ENCODE peak calls at places on chromosome 21, in seven cellular contexts. K, G, O, D, Y, E and N are unnamed samples.

GRCh38 chr21:29386803-29387202 is 88.1 kb downstream of the BACH1 start:
- DNase-seq in K (no peak), G (no peak), O (no peak), D (no peak), Y (no peak), E (no peak), N (no peak)

GRCh38 chr21:35508389-35508888 is 459.3 kb upstream of the RUNX1 start:
- DNase-seq in K (no peak), G (peak), O (peak), D (no peak), Y (no peak), E (no peak), N (no peak)

GRCh38 chr21:27077501-27077900 is 110.6 kb upstream of the ADAMTS5 start:
- DNase-seq in K (no peak), G (no peak), O (peak), D (no peak), Y (no peak), E (no peak), N (no peak)

GRCh38 chr21:19999369-20000272 is 998.6 kb upstream of the NCAM2 start:
- DNase-seq in K (no peak), G (no peak), O (no peak), D (no peak), Y (no peak), E (no peak), N (no peak)

GRCh38 chr21:33943293-33943692 is 27.7 kb upstream of the ATP5PO start:
- DNase-seq in K (no peak), G (no peak), O (no peak), D (no peak), Y (no peak), E (no peak), N (no peak)

GRCh38 chr21:27429612-27430361 is 462.9 kb upstream of the ADAMTS5 start:
- DNase-seq in K (no peak), G (peak), O (peak), D (peak), Y (no peak), E (no peak), N (no peak)

GRCh38 chr21:29297483-29298347 is 1.0 kb upstream of the BACH1 start:
- DNase-seq in K (no peak), G (no peak), O (no peak), D (no peak), Y (no peak), E (no peak), N (no peak)

GRCh38 chr21:33964706-33965325 is 49.2 kb upstream of the ATP5PO start:
- DNase-seq in K (no peak), G (no peak), O (no peak), D (peak), Y (no peak), E (no peak), N (no peak)

GRCh38 chr21:36241717-36242116 is 78.3 kb upstream of the MORC3 start:
- DNase-seq in K (no peak), G (no peak), O (no peak), D (no peak), Y (no peak), E (no peak), N (no peak)

GRCh38 chr21:42369821-42370220 is 3.5 kb upstream of the TFF1 start:
- DNase-seq in K (no peak), G (no peak), O (no peak), D (no peak), Y (no peak), E (no peak), N (no peak)

GRCh38 chr21:33286076-33286475 is 19.9 kb downstream of the IL10RB start:
- DNase-seq in K (no peak), G (no peak), O (no peak), D (no peak), Y (no peak), E (no peak), N (no peak)

GRCh38 chr21:15250384-15250783 is 185.6 kb upstream of the NRIP1 start:
- DNase-seq in K (no peak), G (no peak), O (peak), D (no peak), Y (no peak), E (no peak), N (peak)

GRCh38 chr21:28769683-28770082 is 223.0 kb downstream of the LTN1 start:
- DNase-seq in K (no peak), G (no peak), O (peak), D (no peak), Y (no peak), E (no peak), N (no peak)

GRCh38 chr21:41877901-41878830 is 978 bp downstream of the PRDM15 start:
- DNase-seq in K (no peak), G (no peak), O (peak), D (no peak), Y (no peak), E (peak), N (no peak)